ENCODE peak calls at places on chromosomes 1 and 21, in four cellular contexts. One of them, this sample, is unnamed.

GRCh38 chr1:204073837-204074273 is 940 bp downstream of the SOX13 start:
- DNase-seq in body of pancreas: no peak
- DNase-seq in GDM1: no peak
- DNase-seq in HFF-Myc: no peak
- DNase-seq in this sample: no peak

GRCh38 chr1:228794173-228794572 is 58.9 kb downstream of the RHOU start:
- DNase-seq in HFF-Myc: no peak
- DNase-seq in GDM1: no peak
- DNase-seq in body of pancreas: no peak
- DNase-seq in this sample: no peak

GRCh38 chr1:21815724-21816311 is 3.8 kb downstream of the LDLRAD2 start:
- DNase-seq in HFF-Myc: no peak
- DNase-seq in body of pancreas: no peak
- DNase-seq in GDM1: no peak
- DNase-seq in this sample: no peak

GRCh38 chr1:172883387-172883791 is 167.4 kb downstream of the TNFSF18 start:
- DNase-seq in GDM1: no peak
- DNase-seq in body of pancreas: no peak
- DNase-seq in HFF-Myc: no peak
- DNase-seq in this sample: no peak

GRCh38 chr21:42398414-42399030 is 2.7 kb upstream of the TMPRSS3 start:
- DNase-seq in GDM1: no peak
- DNase-seq in body of pancreas: no peak
- DNase-seq in HFF-Myc: no peak
- DNase-seq in this sample: no peak

GRCh38 chr1:154955039-154955717 is 721 bp downstream of the PBXIP1 start:
- DNase-seq in body of pancreas: peak
- DNase-seq in HFF-Myc: no peak
- DNase-seq in GDM1: peak
- DNase-seq in this sample: peak

GRCh38 chr1:230169454-230170152 is 102.6 kb downstream of the GALNT2 start:
- DNase-seq in HFF-Myc: no peak
- DNase-seq in body of pancreas: no peak
- DNase-seq in GDM1: no peak
- DNase-seq in this sample: no peak

GRCh38 chr21:34112316-34113033 is 39.1 kb downstream of the MRPS6 start:
- DNase-seq in HFF-Myc: no peak
- DNase-seq in body of pancreas: no peak
- DNase-seq in GDM1: no peak
- DNase-seq in this sample: no peak

GRCh38 chr1:24888971-24889670 is 41.0 kb downstream of the RUNX3 start:
- DNase-seq in body of pancreas: no peak
- DNase-seq in GDM1: no peak
- DNase-seq in HFF-Myc: no peak
- DNase-seq in this sample: no peak

GRCh38 chr1:229841230-229841629 is 215.2 kb downstream of the URB2 start:
- DNase-seq in HFF-Myc: no peak
- DNase-seq in GDM1: no peak
- DNase-seq in body of pancreas: no peak
- DNase-seq in this sample: no peak

GRCh38 chr1:235725493-235725892 is 75.9 kb upstream of the GNG4 start:
- DNase-seq in GDM1: no peak
- DNase-seq in HFF-Myc: no peak
- DNase-seq in body of pancreas: no peak
- DNase-seq in this sample: no peak

GRCh38 chr21:17925000-17925610 is 105.9 kb upstream of the C21orf91 start:
- DNase-seq in HFF-Myc: peak
- DNase-seq in GDM1: peak
- DNase-seq in body of pancreas: peak
- DNase-seq in this sample: peak

This sample was measured in colonic mucosa.